ENCODE peak calls at places on chromosomes 4 and X, in six cellular contexts. W is AG04450, Z is A549, L is transverse colon, V is left lung, F is upper lobe of right lung. M is an unnamed sample.

GRCh38 chr4:110275871-110276270 is 77.5 kb upstream of the ELOVL6 start:
- DNase-seq in F (no peak), Z (no peak), V (no peak), L (no peak), W (no peak), M (no peak)

GRCh38 chrX:149521438-149521837 is 16.3 kb upstream of the IDS start:
- DNase-seq in W (no peak), V (no peak), L (no peak), Z (no peak), F (no peak), M (no peak)

GRCh38 chr4:173538903-173539445 is 8.9 kb upstream of the HAND2 start:
- DNase-seq in Z (no peak), V (no peak), F (no peak), L (no peak), W (no peak), M (no peak)

GRCh38 chr4:40243390-40243948 is 46.6 kb downstream of the RHOH start:
- DNase-seq in W (no peak), Z (no peak), L (no peak), V (no peak), F (no peak), M (no peak)

GRCh38 chrX:103817502-103817901 is 14.6 kb downstream of the RAB9B start:
- DNase-seq in L (no peak), W (no peak), V (no peak), Z (peak; percentile 38), F (no peak), M (no peak)

GRCh38 chr4:123052007-123052406 is 129.6 kb upstream of the NUDT6 start:
- DNase-seq in V (no peak), W (no peak), Z (no peak), L (no peak), F (no peak), M (no peak)

GRCh38 chrX:100648601-100649417 is 4.8 kb downstream of the SRPX2 start:
- DNase-seq in F (no peak), Z (peak; percentile 14), V (no peak), L (peak; percentile 20), W (peak; percentile 55), M (no peak)

GRCh38 chr4:21011106-21011505 is 310.8 kb downstream of the PACRGL start:
- DNase-seq in F (no peak), V (no peak), L (no peak), W (no peak), Z (no peak), M (no peak)

GRCh38 chr4:40550900-40551546 is 78.6 kb downstream of the RBM47 start:
- DNase-seq in V (no peak), L (peak; percentile 34), Z (peak; percentile 50), W (no peak), F (no peak), M (no peak)

GRCh38 chrX:107674480-107675364 is 46.4 kb downstream of the PRPS1 start:
- DNase-seq in Z (no peak), V (peak; percentile 69), W (no peak), F (peak; percentile 69), L (peak; percentile 69), M (peak; percentile 91)

GRCh38 chr4:82797591-82798081 is 960 bp downstream of the SCD5 start:
- DNase-seq in F (no peak), Z (peak; percentile 26), W (no peak), L (peak; percentile 16), V (no peak), M (no peak)

GRCh38 chr4:41079871-41080565 is 134.3 kb downstream of the APBB2 start:
- DNase-seq in Z (no peak), L (no peak), F (no peak), V (no peak), W (no peak), M (no peak)

GRCh38 chrX:110723844-110724243 is 71.8 kb downstream of the CHRDL1 start:
- DNase-seq in F (no peak), Z (no peak), V (no peak), L (no peak), W (no peak), M (no peak)
- H3K4me3 ChIP-seq in F (no peak overlapping the region), Z (no peak overlapping the region), V (no peak overlapping the region), L (no peak overlapping the region), W (no peak overlapping the region), M (no peak overlapping the region)

DNA sequence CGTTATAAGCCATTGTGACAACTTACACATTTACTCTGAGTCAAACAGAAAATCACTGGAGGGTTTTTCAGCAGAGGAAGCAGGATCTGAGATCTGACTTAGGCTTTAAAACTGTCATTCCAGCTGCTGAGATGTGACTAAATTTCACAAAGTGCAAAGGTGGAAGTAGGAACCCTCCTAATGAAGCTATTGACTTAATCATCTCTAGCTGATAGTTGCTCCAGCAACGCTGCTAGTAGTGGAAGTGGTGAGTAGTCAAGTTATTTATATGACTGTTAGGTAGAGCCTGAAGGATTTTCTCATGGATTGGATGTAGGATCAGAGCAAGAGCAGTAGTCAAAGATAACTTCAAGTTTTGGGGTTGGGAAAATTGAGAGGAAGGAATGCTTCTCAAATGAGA is 218.6 kb downstream of the GRID2 start:
- DNase-seq in L (no peak), V (no peak), Z (no peak), F (no peak), W (no peak), M (no peak)
- H3K27ac ChIP-seq in L (no peak overlapping the region), V (no peak overlapping the region), Z (no peak overlapping the region), F (no peak overlapping the region), W (no peak overlapping the region), M (no peak overlapping the region)

DNA sequence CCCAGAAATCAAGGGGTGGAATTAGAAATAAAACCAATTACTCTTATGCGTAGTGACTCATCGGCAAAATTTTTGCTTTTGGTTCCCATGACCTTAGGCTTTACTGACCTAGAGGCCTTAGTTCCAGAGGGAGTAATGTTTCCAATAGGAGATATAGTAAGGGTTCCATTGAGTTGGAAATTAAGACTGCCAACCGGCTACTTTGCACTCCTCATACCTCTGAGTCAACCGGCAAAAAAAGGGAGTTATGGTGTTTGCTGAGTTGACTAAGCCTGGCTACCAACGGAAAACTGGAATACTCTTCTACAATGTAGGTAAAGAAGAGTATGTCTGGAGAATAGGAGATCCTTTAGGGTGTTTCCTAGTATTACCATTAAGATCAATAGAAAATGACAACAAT is 919.8 kb downstream of the CENPC start:
- DNase-seq in V (no peak), Z (no peak), L (no peak), W (no peak), F (no peak), M (no peak)
- TF ChIP-seq CTCF in V (no peak), Z (no peak), L (no peak), W (no peak), F (no peak), M (no peak)

GRCh38 chr4:54403700-54404453 is 174.8 kb downstream of the PDGFRA start:
- DNase-seq in F (no peak), Z (no peak), V (no peak), W (no peak), L (no peak), M (no peak)
- H3K4me3 ChIP-seq in F (no peak overlapping the region), Z (no peak overlapping the region), V (no peak overlapping the region), W (no peak overlapping the region), L (no peak overlapping the region), M (no peak overlapping the region)

DNA sequence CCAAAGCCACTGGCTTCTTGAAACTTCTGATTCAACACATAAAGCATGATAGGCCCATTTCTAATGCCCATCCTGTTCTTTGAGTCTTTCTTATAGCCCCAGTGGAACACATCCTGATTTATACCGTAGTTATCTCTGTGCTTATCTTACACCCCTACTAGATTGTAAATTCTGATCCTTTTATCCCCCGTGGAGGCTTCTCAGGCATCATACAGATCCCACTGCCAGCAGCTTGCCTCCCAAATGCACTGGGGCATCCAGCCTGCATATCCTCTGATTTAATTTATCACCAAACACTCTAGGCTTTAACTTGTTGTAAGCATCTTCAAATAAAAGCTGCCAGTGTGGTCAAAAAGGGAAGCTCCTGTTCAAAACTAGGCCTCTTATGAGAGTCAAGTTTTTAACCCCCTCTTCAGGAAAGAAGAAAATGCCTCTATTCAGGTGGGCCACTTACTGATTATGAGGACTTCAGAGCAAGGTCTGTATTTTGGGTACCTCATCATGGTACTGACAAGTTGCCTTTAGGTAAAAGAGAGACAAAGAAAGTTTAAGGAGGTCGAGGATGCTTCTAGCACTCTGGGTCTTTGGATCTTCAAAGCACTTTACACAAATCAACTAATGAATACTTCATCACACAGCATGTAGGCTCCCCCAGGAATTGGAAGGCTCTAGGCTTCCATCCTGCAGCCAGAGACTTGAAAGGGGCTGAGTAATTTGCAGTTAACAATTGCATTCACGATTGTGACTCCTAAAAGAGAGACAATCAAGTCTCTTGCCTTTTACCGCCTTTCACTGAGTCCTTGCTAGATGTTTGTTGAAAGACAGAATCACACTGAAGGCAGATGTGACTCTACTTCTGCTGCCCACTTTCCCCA is 95.8 kb upstream of the LDB2 start:
- DNase-seq in L (no peak), Z (no peak), W (no peak), V (no peak), F (no peak), M (no peak)
- H3K27ac ChIP-seq in L (no peak overlapping the region), Z (no peak overlapping the region), W (no peak overlapping the region), V (no peak overlapping the region), F (no peak overlapping the region), M (no peak overlapping the region)

GRCh38 chr4:113686950-113687718 is 74.4 kb downstream of the CAMK2D start:
- DNase-seq in Z (no peak), F (no peak), V (no peak), W (no peak), L (no peak), M (no peak)
- TF ChIP-seq CTCF in Z (no peak), F (no peak), V (no peak), W (no peak), L (no peak), M (no peak)

M was measured in coronary artery.